ENCODE peak calls at places on chromosomes 16 and 17, in ten cellular contexts. One of them, this sample, is unnamed.

GRCh38 chr17:10021239-10021638 is 116.2 kb upstream of the RCVRN start:
- DNase-seq in 8988T: no peak
- DNase-seq in NCI-H510A treated with DMSO at 0.1 percent for 48 hours: no peak
- DNase-seq in naive thymus-derived CD8-positive, alpha-beta T cell: no peak
- DNase-seq in cerebellar nuclear complex: no peak
- DNase-seq in DMS 273 treated with DMSO at 0.1 percent for 48 hours: no peak
- DNase-seq in HS-5: no peak
- DNase-seq in HTR-8/SVneo: no peak
- DNase-seq in central memory CD4-positive, alpha-beta T cell: no peak
- DNase-seq in myocyte: no peak
- DNase-seq in this sample: no peak

GRCh38 chr17:1871743-1872142 is 41.9 kb downstream of the RPA1 start:
- DNase-seq in HTR-8/SVneo: no peak
- DNase-seq in DMS 273 treated with DMSO at 0.1 percent for 48 hours: no peak
- DNase-seq in cerebellar nuclear complex: no peak
- DNase-seq in HS-5: no peak
- DNase-seq in central memory CD4-positive, alpha-beta T cell: peak; percentile 83
- DNase-seq in 8988T: no peak
- DNase-seq in NCI-H510A treated with DMSO at 0.1 percent for 48 hours: no peak
- DNase-seq in naive thymus-derived CD8-positive, alpha-beta T cell: no peak
- DNase-seq in myocyte: no peak
- DNase-seq in this sample: no peak

GRCh38 chr17:49069585-49070273 is 62.8 kb upstream of the B4GALNT2 start:
- DNase-seq in DMS 273 treated with DMSO at 0.1 percent for 48 hours: no peak
- DNase-seq in central memory CD4-positive, alpha-beta T cell: no peak
- DNase-seq in cerebellar nuclear complex: no peak
- DNase-seq in HTR-8/SVneo: no peak
- DNase-seq in 8988T: no peak
- DNase-seq in NCI-H510A treated with DMSO at 0.1 percent for 48 hours: no peak
- DNase-seq in myocyte: no peak
- DNase-seq in HS-5: no peak
- DNase-seq in naive thymus-derived CD8-positive, alpha-beta T cell: no peak
- DNase-seq in this sample: no peak

GRCh38 chr17:82399601-82400101 is 18.5 kb upstream of the HEXD start:
- DNase-seq in 8988T: no peak
- DNase-seq in cerebellar nuclear complex: no peak
- DNase-seq in myocyte: peak; percentile 98
- DNase-seq in HS-5: no peak
- DNase-seq in HTR-8/SVneo: no peak
- DNase-seq in naive thymus-derived CD8-positive, alpha-beta T cell: no peak
- DNase-seq in NCI-H510A treated with DMSO at 0.1 percent for 48 hours: peak; percentile 72
- DNase-seq in DMS 273 treated with DMSO at 0.1 percent for 48 hours: peak; percentile 44
- DNase-seq in central memory CD4-positive, alpha-beta T cell: no peak
- DNase-seq in this sample: no peak

GRCh38 chr17:21539146-21539545 is 153.2 kb upstream of the KCNJ18 start:
- DNase-seq in 8988T: no peak
- DNase-seq in naive thymus-derived CD8-positive, alpha-beta T cell: no peak
- DNase-seq in central memory CD4-positive, alpha-beta T cell: no peak
- DNase-seq in NCI-H510A treated with DMSO at 0.1 percent for 48 hours: no peak
- DNase-seq in HS-5: peak; percentile 4
- DNase-seq in myocyte: no peak
- DNase-seq in HTR-8/SVneo: no peak
- DNase-seq in cerebellar nuclear complex: no peak
- DNase-seq in DMS 273 treated with DMSO at 0.1 percent for 48 hours: no peak
- DNase-seq in this sample: no peak

GRCh38 chr17:32393904-32394303 is 43.9 kb downstream of the ZNF207 start:
- DNase-seq in cerebellar nuclear complex: no peak
- DNase-seq in myocyte: no peak
- DNase-seq in 8988T: no peak
- DNase-seq in DMS 273 treated with DMSO at 0.1 percent for 48 hours: no peak
- DNase-seq in HTR-8/SVneo: no peak
- DNase-seq in NCI-H510A treated with DMSO at 0.1 percent for 48 hours: no peak
- DNase-seq in HS-5: no peak
- DNase-seq in naive thymus-derived CD8-positive, alpha-beta T cell: no peak
- DNase-seq in central memory CD4-positive, alpha-beta T cell: no peak
- DNase-seq in this sample: no peak

GRCh38 chr17:48728232-48729231 is at the start of gene HOXB13:
- DNase-seq in naive thymus-derived CD8-positive, alpha-beta T cell: no peak
- DNase-seq in cerebellar nuclear complex: no peak
- DNase-seq in myocyte: peak; percentile 75
- DNase-seq in HS-5: peak; percentile 60
- DNase-seq in 8988T: no peak
- DNase-seq in DMS 273 treated with DMSO at 0.1 percent for 48 hours: no peak
- DNase-seq in HTR-8/SVneo: peak; percentile 86
- DNase-seq in central memory CD4-positive, alpha-beta T cell: peak; percentile 30
- DNase-seq in NCI-H510A treated with DMSO at 0.1 percent for 48 hours: peak; percentile 90
- DNase-seq in this sample: peak; percentile 26

GRCh38 chr16:25996052-25996451 is 304.3 kb downstream of the HS3ST4 start:
- DNase-seq in DMS 273 treated with DMSO at 0.1 percent for 48 hours: no peak
- DNase-seq in naive thymus-derived CD8-positive, alpha-beta T cell: no peak
- DNase-seq in central memory CD4-positive, alpha-beta T cell: no peak
- DNase-seq in myocyte: no peak
- DNase-seq in cerebellar nuclear complex: no peak
- DNase-seq in HS-5: no peak
- DNase-seq in HTR-8/SVneo: no peak
- DNase-seq in 8988T: no peak
- DNase-seq in NCI-H510A treated with DMSO at 0.1 percent for 48 hours: no peak
- DNase-seq in this sample: no peak

GRCh38 chr17:32747856-32748255 is 129.1 kb downstream of the MYO1D start:
- DNase-seq in NCI-H510A treated with DMSO at 0.1 percent for 48 hours: no peak
- DNase-seq in myocyte: no peak
- DNase-seq in HTR-8/SVneo: no peak
- DNase-seq in cerebellar nuclear complex: no peak
- DNase-seq in DMS 273 treated with DMSO at 0.1 percent for 48 hours: no peak
- DNase-seq in HS-5: no peak
- DNase-seq in naive thymus-derived CD8-positive, alpha-beta T cell: no peak
- DNase-seq in 8988T: no peak
- DNase-seq in central memory CD4-positive, alpha-beta T cell: no peak
- DNase-seq in this sample: no peak

GRCh38 chr16:65229191-65229662 is 107.4 kb upstream of the CDH11 start:
- DNase-seq in HTR-8/SVneo: no peak
- DNase-seq in cerebellar nuclear complex: no peak
- DNase-seq in central memory CD4-positive, alpha-beta T cell: no peak
- DNase-seq in DMS 273 treated with DMSO at 0.1 percent for 48 hours: no peak
- DNase-seq in naive thymus-derived CD8-positive, alpha-beta T cell: no peak
- DNase-seq in myocyte: peak; percentile 2
- DNase-seq in NCI-H510A treated with DMSO at 0.1 percent for 48 hours: no peak
- DNase-seq in 8988T: no peak
- DNase-seq in HS-5: peak; percentile 2
- DNase-seq in this sample: no peak

GRCh38 chr17:79027925-79028491 is 4.0 kb downstream of the C1QTNF1 start:
- DNase-seq in cerebellar nuclear complex: no peak
- DNase-seq in HTR-8/SVneo: no peak
- DNase-seq in myocyte: no peak
- DNase-seq in naive thymus-derived CD8-positive, alpha-beta T cell: no peak
- DNase-seq in DMS 273 treated with DMSO at 0.1 percent for 48 hours: no peak
- DNase-seq in NCI-H510A treated with DMSO at 0.1 percent for 48 hours: no peak
- DNase-seq in HS-5: no peak
- DNase-seq in 8988T: no peak
- DNase-seq in central memory CD4-positive, alpha-beta T cell: no peak
- DNase-seq in this sample: no peak

GRCh38 chr17:77619851-77620250 is 338.7 kb upstream of the TNRC6C start:
- DNase-seq in DMS 273 treated with DMSO at 0.1 percent for 48 hours: no peak
- DNase-seq in cerebellar nuclear complex: no peak
- DNase-seq in naive thymus-derived CD8-positive, alpha-beta T cell: no peak
- DNase-seq in central memory CD4-positive, alpha-beta T cell: no peak
- DNase-seq in 8988T: no peak
- DNase-seq in HTR-8/SVneo: peak; percentile 84
- DNase-seq in HS-5: no peak
- DNase-seq in myocyte: peak; percentile 13
- DNase-seq in NCI-H510A treated with DMSO at 0.1 percent for 48 hours: no peak
- DNase-seq in this sample: no peak

GRCh38 chr17:35540589-35541404 is 3.3 kb upstream of the SLFN12L start:
- DNase-seq in DMS 273 treated with DMSO at 0.1 percent for 48 hours: no peak
- DNase-seq in cerebellar nuclear complex: no peak
- DNase-seq in NCI-H510A treated with DMSO at 0.1 percent for 48 hours: no peak
- DNase-seq in HS-5: no peak
- DNase-seq in HTR-8/SVneo: peak; percentile 43
- DNase-seq in central memory CD4-positive, alpha-beta T cell: peak; percentile 50
- DNase-seq in 8988T: no peak
- DNase-seq in naive thymus-derived CD8-positive, alpha-beta T cell: peak; percentile 13
- DNase-seq in myocyte: peak; percentile 35
- DNase-seq in this sample: no peak

GRCh38 chr16:20114356-20114755 is 40.7 kb upstream of the GPR139 start:
- DNase-seq in myocyte: peak; percentile 26
- DNase-seq in central memory CD4-positive, alpha-beta T cell: no peak
- DNase-seq in NCI-H510A treated with DMSO at 0.1 percent for 48 hours: no peak
- DNase-seq in cerebellar nuclear complex: no peak
- DNase-seq in HS-5: no peak
- DNase-seq in DMS 273 treated with DMSO at 0.1 percent for 48 hours: no peak
- DNase-seq in 8988T: no peak
- DNase-seq in naive thymus-derived CD8-positive, alpha-beta T cell: no peak
- DNase-seq in HTR-8/SVneo: peak; percentile 3
- DNase-seq in this sample: peak; percentile 33

GRCh38 chr17:30312218-30312617 is 20.5 kb upstream of the BLMH start:
- DNase-seq in HTR-8/SVneo: no peak
- DNase-seq in DMS 273 treated with DMSO at 0.1 percent for 48 hours: no peak
- DNase-seq in HS-5: no peak
- DNase-seq in NCI-H510A treated with DMSO at 0.1 percent for 48 hours: no peak
- DNase-seq in 8988T: no peak
- DNase-seq in cerebellar nuclear complex: no peak
- DNase-seq in central memory CD4-positive, alpha-beta T cell: no peak
- DNase-seq in myocyte: no peak
- DNase-seq in naive thymus-derived CD8-positive, alpha-beta T cell: no peak
- DNase-seq in this sample: no peak

GRCh38 chr16:56279132-56279531 is 87.8 kb downstream of the GNAO1 start:
- DNase-seq in myocyte: no peak
- DNase-seq in naive thymus-derived CD8-positive, alpha-beta T cell: peak; percentile 11
- DNase-seq in 8988T: no peak
- DNase-seq in cerebellar nuclear complex: no peak
- DNase-seq in NCI-H510A treated with DMSO at 0.1 percent for 48 hours: no peak
- DNase-seq in DMS 273 treated with DMSO at 0.1 percent for 48 hours: no peak
- DNase-seq in central memory CD4-positive, alpha-beta T cell: peak; percentile 48
- DNase-seq in HS-5: no peak
- DNase-seq in HTR-8/SVneo: no peak
- DNase-seq in this sample: no peak

GRCh38 chr17:61175298-61176142 is 224.1 kb upstream of the TBX2 start:
- DNase-seq in cerebellar nuclear complex: no peak
- DNase-seq in HS-5: no peak
- DNase-seq in NCI-H510A treated with DMSO at 0.1 percent for 48 hours: no peak
- DNase-seq in central memory CD4-positive, alpha-beta T cell: no peak
- DNase-seq in 8988T: no peak
- DNase-seq in HTR-8/SVneo: no peak
- DNase-seq in myocyte: no peak
- DNase-seq in naive thymus-derived CD8-positive, alpha-beta T cell: no peak
- DNase-seq in DMS 273 treated with DMSO at 0.1 percent for 48 hours: no peak
- DNase-seq in this sample: no peak

GRCh38 chr17:64173646-64174045 is 43.7 kb upstream of the ERN1 start:
- DNase-seq in naive thymus-derived CD8-positive, alpha-beta T cell: no peak
- DNase-seq in myocyte: no peak
- DNase-seq in HTR-8/SVneo: no peak
- DNase-seq in 8988T: no peak
- DNase-seq in central memory CD4-positive, alpha-beta T cell: no peak
- DNase-seq in NCI-H510A treated with DMSO at 0.1 percent for 48 hours: no peak
- DNase-seq in cerebellar nuclear complex: no peak
- DNase-seq in DMS 273 treated with DMSO at 0.1 percent for 48 hours: no peak
- DNase-seq in HS-5: no peak
- DNase-seq in this sample: no peak

GRCh38 chr16:78177927-78178326 is 78.5 kb downstream of the WWOX start:
- DNase-seq in HS-5: no peak
- DNase-seq in myocyte: no peak
- DNase-seq in central memory CD4-positive, alpha-beta T cell: no peak
- DNase-seq in cerebellar nuclear complex: no peak
- DNase-seq in naive thymus-derived CD8-positive, alpha-beta T cell: no peak
- DNase-seq in 8988T: no peak
- DNase-seq in DMS 273 treated with DMSO at 0.1 percent for 48 hours: no peak
- DNase-seq in NCI-H510A treated with DMSO at 0.1 percent for 48 hours: peak; percentile 82
- DNase-seq in HTR-8/SVneo: no peak
- DNase-seq in this sample: no peak

GRCh38 chr16:85535352-85536072 is 77.6 kb upstream of the GSE1 start:
- DNase-seq in HTR-8/SVneo: no peak
- DNase-seq in naive thymus-derived CD8-positive, alpha-beta T cell: no peak
- DNase-seq in central memory CD4-positive, alpha-beta T cell: no peak
- DNase-seq in cerebellar nuclear complex: no peak
- DNase-seq in HS-5: no peak
- DNase-seq in DMS 273 treated with DMSO at 0.1 percent for 48 hours: no peak
- DNase-seq in NCI-H510A treated with DMSO at 0.1 percent for 48 hours: no peak
- DNase-seq in myocyte: no peak
- DNase-seq in 8988T: no peak
- DNase-seq in this sample: no peak

GRCh38 chr17:82489117-82489516 is 30.4 kb upstream of the FOXK2 start:
- DNase-seq in naive thymus-derived CD8-positive, alpha-beta T cell: no peak
- DNase-seq in DMS 273 treated with DMSO at 0.1 percent for 48 hours: no peak
- DNase-seq in HTR-8/SVneo: no peak
- DNase-seq in central memory CD4-positive, alpha-beta T cell: no peak
- DNase-seq in cerebellar nuclear complex: no peak
- DNase-seq in myocyte: peak; percentile 55
- DNase-seq in HS-5: no peak
- DNase-seq in 8988T: no peak
- DNase-seq in NCI-H510A treated with DMSO at 0.1 percent for 48 hours: no peak
- DNase-seq in this sample: no peak

GRCh38 chr16:52547001-52547833 is at the start of gene TOX3:
- DNase-seq in myocyte: no peak
- DNase-seq in NCI-H510A treated with DMSO at 0.1 percent for 48 hours: peak; percentile 80
- DNase-seq in DMS 273 treated with DMSO at 0.1 percent for 48 hours: no peak
- DNase-seq in HS-5: no peak
- DNase-seq in naive thymus-derived CD8-positive, alpha-beta T cell: no peak
- DNase-seq in 8988T: no peak
- DNase-seq in HTR-8/SVneo: no peak
- DNase-seq in central memory CD4-positive, alpha-beta T cell: no peak
- DNase-seq in cerebellar nuclear complex: no peak
- DNase-seq in this sample: no peak

GRCh38 chr16:8944113-8944765 is 19.5 kb downstream of the USP7 start:
- DNase-seq in naive thymus-derived CD8-positive, alpha-beta T cell: no peak
- DNase-seq in central memory CD4-positive, alpha-beta T cell: no peak
- DNase-seq in myocyte: peak; percentile 45
- DNase-seq in HS-5: no peak
- DNase-seq in NCI-H510A treated with DMSO at 0.1 percent for 48 hours: no peak
- DNase-seq in cerebellar nuclear complex: no peak
- DNase-seq in 8988T: no peak
- DNase-seq in HTR-8/SVneo: no peak
- DNase-seq in DMS 273 treated with DMSO at 0.1 percent for 48 hours: no peak
- DNase-seq in this sample: no peak

GRCh38 chr17:61474235-61474927 is 22.2 kb downstream of the TBX4 start:
- DNase-seq in central memory CD4-positive, alpha-beta T cell: no peak
- DNase-seq in HTR-8/SVneo: no peak
- DNase-seq in 8988T: no peak
- DNase-seq in myocyte: no peak
- DNase-seq in HS-5: peak; percentile 52
- DNase-seq in DMS 273 treated with DMSO at 0.1 percent for 48 hours: no peak
- DNase-seq in naive thymus-derived CD8-positive, alpha-beta T cell: no peak
- DNase-seq in cerebellar nuclear complex: no peak
- DNase-seq in NCI-H510A treated with DMSO at 0.1 percent for 48 hours: no peak
- DNase-seq in this sample: no peak

GRCh38 chr17:7745748-7746470 is 28.4 kb downstream of the DNAH2 start:
- DNase-seq in HTR-8/SVneo: peak; percentile 89
- DNase-seq in cerebellar nuclear complex: no peak
- DNase-seq in HS-5: peak; percentile 89
- DNase-seq in central memory CD4-positive, alpha-beta T cell: no peak
- DNase-seq in NCI-H510A treated with DMSO at 0.1 percent for 48 hours: no peak
- DNase-seq in DMS 273 treated with DMSO at 0.1 percent for 48 hours: no peak
- DNase-seq in naive thymus-derived CD8-positive, alpha-beta T cell: no peak
- DNase-seq in 8988T: no peak
- DNase-seq in myocyte: peak; percentile 46
- DNase-seq in this sample: peak; percentile 59

GRCh38 chr17:40541060-40541872 is 24.0 kb downstream of the CCR7 start:
- DNase-seq in naive thymus-derived CD8-positive, alpha-beta T cell: peak; percentile 48
- DNase-seq in DMS 273 treated with DMSO at 0.1 percent for 48 hours: no peak
- DNase-seq in myocyte: no peak
- DNase-seq in cerebellar nuclear complex: no peak
- DNase-seq in 8988T: no peak
- DNase-seq in central memory CD4-positive, alpha-beta T cell: peak; percentile 87
- DNase-seq in HTR-8/SVneo: no peak
- DNase-seq in NCI-H510A treated with DMSO at 0.1 percent for 48 hours: no peak
- DNase-seq in HS-5: no peak
- DNase-seq in this sample: no peak

GRCh38 chr17:72110953-72111339 is 9.9 kb upstream of the SOX9 start:
- DNase-seq in cerebellar nuclear complex: no peak
- DNase-seq in NCI-H510A treated with DMSO at 0.1 percent for 48 hours: no peak
- DNase-seq in central memory CD4-positive, alpha-beta T cell: no peak
- DNase-seq in HS-5: no peak
- DNase-seq in 8988T: no peak
- DNase-seq in HTR-8/SVneo: no peak
- DNase-seq in DMS 273 treated with DMSO at 0.1 percent for 48 hours: no peak
- DNase-seq in myocyte: no peak
- DNase-seq in naive thymus-derived CD8-positive, alpha-beta T cell: no peak
- DNase-seq in this sample: no peak

GRCh38 chr17:65531508-65532431 is 29.7 kb downstream of the AXIN2 start:
- DNase-seq in myocyte: no peak
- DNase-seq in DMS 273 treated with DMSO at 0.1 percent for 48 hours: no peak
- DNase-seq in NCI-H510A treated with DMSO at 0.1 percent for 48 hours: no peak
- DNase-seq in central memory CD4-positive, alpha-beta T cell: no peak
- DNase-seq in HS-5: no peak
- DNase-seq in 8988T: no peak
- DNase-seq in naive thymus-derived CD8-positive, alpha-beta T cell: no peak
- DNase-seq in HTR-8/SVneo: no peak
- DNase-seq in cerebellar nuclear complex: no peak
- DNase-seq in this sample: no peak